ENCODE peak calls at places on chromosomes 11 and 22, in eight cellular contexts. One of them, this sample, is unnamed.

GRCh38 chr11:84468255-84468654 is 1158.9 kb downstream of the DLG2 start:
- DNase-seq in IMR-90: no peak
- DNase-seq in cardiac muscle cell: no peak
- DNase-seq in ovary: no peak
- DNase-seq in epithelial cell of proximal tubule: no peak
- DNase-seq in CD8-positive, alpha-beta memory T cell: no peak
- DNase-seq in fibroblast of villous mesenchyme: no peak
- DNase-seq in lower lobe of right lung: no peak
- DNase-seq in this sample: no peak

GRCh38 chr11:128471138-128471661 is 116.2 kb downstream of the ETS1 start:
- DNase-seq in epithelial cell of proximal tubule: no peak
- DNase-seq in lower lobe of right lung: no peak
- DNase-seq in fibroblast of villous mesenchyme: no peak
- DNase-seq in ovary: peak; percentile 50
- DNase-seq in cardiac muscle cell: no peak
- DNase-seq in CD8-positive, alpha-beta memory T cell: peak; percentile 79
- DNase-seq in IMR-90: no peak
- DNase-seq in this sample: no peak

GRCh38 chr11:27040302-27041115 is at the start of gene BBOX1:
- DNase-seq in fibroblast of villous mesenchyme: no peak
- DNase-seq in IMR-90: no peak
- DNase-seq in lower lobe of right lung: no peak
- DNase-seq in cardiac muscle cell: no peak
- DNase-seq in epithelial cell of proximal tubule: peak; percentile 55
- DNase-seq in ovary: no peak
- DNase-seq in CD8-positive, alpha-beta memory T cell: no peak
- DNase-seq in this sample: no peak

GRCh38 chr11:27914080-27914479 is 193.9 kb downstream of the KIF18A start:
- DNase-seq in lower lobe of right lung: no peak
- DNase-seq in ovary: no peak
- DNase-seq in IMR-90: peak; percentile 67
- DNase-seq in cardiac muscle cell: no peak
- DNase-seq in fibroblast of villous mesenchyme: no peak
- DNase-seq in CD8-positive, alpha-beta memory T cell: no peak
- DNase-seq in epithelial cell of proximal tubule: no peak
- DNase-seq in this sample: no peak

GRCh38 chr11:19670030-19670761 is 42.4 kb upstream of the NAV2 start:
- DNase-seq in lower lobe of right lung: no peak
- DNase-seq in cardiac muscle cell: no peak
- DNase-seq in IMR-90: peak; percentile 28
- DNase-seq in CD8-positive, alpha-beta memory T cell: no peak
- DNase-seq in epithelial cell of proximal tubule: no peak
- DNase-seq in fibroblast of villous mesenchyme: peak; percentile 28
- DNase-seq in ovary: no peak
- DNase-seq in this sample: no peak

GRCh38 chr22:50184004-50184461 is 1.7 kb upstream of the TRABD start:
- DNase-seq in lower lobe of right lung: peak; percentile 91
- DNase-seq in fibroblast of villous mesenchyme: peak; percentile 62
- DNase-seq in epithelial cell of proximal tubule: no peak
- DNase-seq in IMR-90: peak; percentile 48
- DNase-seq in CD8-positive, alpha-beta memory T cell: no peak
- DNase-seq in cardiac muscle cell: peak; percentile 76
- DNase-seq in ovary: peak; percentile 84
- DNase-seq in this sample: peak; percentile 42

GRCh38 chr11:69335461-69336386 is 41.8 kb downstream of the MYEOV start:
- DNase-seq in cardiac muscle cell: no peak
- DNase-seq in epithelial cell of proximal tubule: no peak
- DNase-seq in lower lobe of right lung: no peak
- DNase-seq in IMR-90: no peak
- DNase-seq in fibroblast of villous mesenchyme: no peak
- DNase-seq in CD8-positive, alpha-beta memory T cell: no peak
- DNase-seq in ovary: no peak
- DNase-seq in this sample: no peak

GRCh38 chr11:43567396-43567975 is 113.1 kb upstream of the HSD17B12 start:
- DNase-seq in epithelial cell of proximal tubule: no peak
- DNase-seq in lower lobe of right lung: no peak
- DNase-seq in CD8-positive, alpha-beta memory T cell: no peak
- DNase-seq in fibroblast of villous mesenchyme: peak; percentile 50
- DNase-seq in cardiac muscle cell: peak; percentile 79
- DNase-seq in IMR-90: peak; percentile 56
- DNase-seq in ovary: no peak
- DNase-seq in this sample: no peak

GRCh38 chr11:113949891-113950290 is 25.0 kb upstream of the HTR3A start:
- DNase-seq in cardiac muscle cell: no peak
- DNase-seq in CD8-positive, alpha-beta memory T cell: no peak
- DNase-seq in IMR-90: no peak
- DNase-seq in lower lobe of right lung: no peak
- DNase-seq in fibroblast of villous mesenchyme: no peak
- DNase-seq in ovary: no peak
- DNase-seq in epithelial cell of proximal tubule: no peak
- DNase-seq in this sample: no peak

GRCh38 chr11:67271548-67272284 is 5.4 kb downstream of the GRK2 start:
- DNase-seq in lower lobe of right lung: peak; percentile 55
- DNase-seq in ovary: peak; percentile 17
- DNase-seq in CD8-positive, alpha-beta memory T cell: peak; percentile 72
- DNase-seq in cardiac muscle cell: no peak
- DNase-seq in IMR-90: no peak
- DNase-seq in fibroblast of villous mesenchyme: no peak
- DNase-seq in epithelial cell of proximal tubule: no peak
- DNase-seq in this sample: no peak

GRCh38 chr11:61905067-61905696 is 12.2 kb downstream of the RAB3IL1 start:
- DNase-seq in IMR-90: no peak
- DNase-seq in epithelial cell of proximal tubule: no peak
- DNase-seq in cardiac muscle cell: no peak
- DNase-seq in ovary: no peak
- DNase-seq in CD8-positive, alpha-beta memory T cell: no peak
- DNase-seq in lower lobe of right lung: no peak
- DNase-seq in fibroblast of villous mesenchyme: no peak
- DNase-seq in this sample: no peak

GRCh38 chr11:61905801-61906521 is 11.4 kb downstream of the RAB3IL1 start:
- DNase-seq in epithelial cell of proximal tubule: no peak
- DNase-seq in cardiac muscle cell: no peak
- DNase-seq in ovary: no peak
- DNase-seq in CD8-positive, alpha-beta memory T cell: no peak
- DNase-seq in fibroblast of villous mesenchyme: no peak
- DNase-seq in lower lobe of right lung: no peak
- DNase-seq in IMR-90: no peak
- DNase-seq in this sample: no peak

GRCh38 chr11:61902313-61902712 is 11.0 kb upstream of the FADS3 start:
- DNase-seq in ovary: no peak
- DNase-seq in cardiac muscle cell: no peak
- DNase-seq in IMR-90: no peak
- DNase-seq in CD8-positive, alpha-beta memory T cell: no peak
- DNase-seq in fibroblast of villous mesenchyme: no peak
- DNase-seq in epithelial cell of proximal tubule: no peak
- DNase-seq in lower lobe of right lung: no peak
- DNase-seq in this sample: no peak

GRCh38 chr11:61904539-61905048 is 12.8 kb downstream of the RAB3IL1 start:
- DNase-seq in fibroblast of villous mesenchyme: no peak
- DNase-seq in IMR-90: no peak
- DNase-seq in epithelial cell of proximal tubule: no peak
- DNase-seq in ovary: no peak
- DNase-seq in cardiac muscle cell: peak; percentile 64
- DNase-seq in lower lobe of right lung: peak; percentile 67
- DNase-seq in CD8-positive, alpha-beta memory T cell: no peak
- DNase-seq in this sample: no peak

DNA sequence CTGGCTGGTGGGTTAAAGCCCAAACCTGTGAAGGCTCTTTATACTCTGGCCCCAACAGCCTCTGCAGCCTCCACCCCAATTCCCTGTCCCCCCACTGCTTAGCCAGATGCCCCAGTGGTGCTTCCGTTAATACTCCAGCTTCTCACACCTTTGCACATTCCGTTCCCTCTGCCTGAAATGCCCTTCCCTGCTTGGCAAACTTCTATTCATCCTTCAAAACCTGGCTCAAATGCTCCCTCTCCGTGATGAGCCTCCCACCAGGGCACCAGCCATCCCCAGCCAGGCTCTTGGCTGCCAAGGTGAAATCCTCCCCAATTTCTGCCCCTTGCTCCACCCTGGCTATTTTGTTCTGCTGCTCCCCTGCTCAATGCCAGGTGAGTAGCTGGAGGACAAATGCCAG is 12.5 kb upstream of the FADS3 start:
- DNase-seq in cardiac muscle cell: no peak
- DNase-seq in ovary: no peak
- DNase-seq in IMR-90: no peak
- DNase-seq in lower lobe of right lung: no peak
- DNase-seq in fibroblast of villous mesenchyme: no peak
- DNase-seq in CD8-positive, alpha-beta memory T cell: no peak
- DNase-seq in epithelial cell of proximal tubule: no peak
- DNase-seq in this sample: no peak
- H3K4me3 ChIP-seq in cardiac muscle cell: no peak overlapping the region
- H3K4me3 ChIP-seq in ovary: no peak overlapping the region
- H3K4me3 ChIP-seq in IMR-90: no peak overlapping the region
- H3K4me3 ChIP-seq in lower lobe of right lung: no peak overlapping the region
- H3K4me3 ChIP-seq in fibroblast of villous mesenchyme: no peak overlapping the region
- H3K4me3 ChIP-seq in CD8-positive, alpha-beta memory T cell: no peak overlapping the region
- H3K4me3 ChIP-seq in epithelial cell of proximal tubule: peak overlapping the region; percentile 48
- H3K4me3 ChIP-seq in this sample: no peak overlapping the region

DNA sequence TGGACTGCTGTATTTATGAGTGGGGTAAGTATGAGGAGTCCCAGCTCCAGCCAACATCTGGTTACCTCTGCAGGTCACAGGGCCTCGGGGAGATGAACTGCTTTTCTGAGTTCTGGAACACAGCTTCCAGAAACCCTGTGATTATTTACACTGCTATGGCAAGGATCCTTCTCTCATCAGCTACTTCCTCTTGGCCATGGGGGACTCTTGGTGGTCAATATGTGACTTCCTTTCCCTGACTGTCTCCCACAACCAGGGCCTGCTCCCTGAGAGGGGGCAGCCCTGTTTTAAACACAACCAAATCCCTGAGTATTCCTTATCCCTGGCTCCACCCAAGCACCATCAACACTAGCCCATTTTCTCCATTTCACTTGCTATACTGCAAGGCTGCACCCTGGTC is 10.0 kb downstream of the RHOG start:
- DNase-seq in lower lobe of right lung: no peak
- DNase-seq in ovary: no peak
- DNase-seq in IMR-90: no peak
- DNase-seq in cardiac muscle cell: no peak
- DNase-seq in CD8-positive, alpha-beta memory T cell: no peak
- DNase-seq in fibroblast of villous mesenchyme: no peak
- DNase-seq in epithelial cell of proximal tubule: no peak
- DNase-seq in this sample: no peak
- H3K4me3 ChIP-seq in lower lobe of right lung: no peak overlapping the region
- H3K4me3 ChIP-seq in ovary: no peak overlapping the region
- H3K4me3 ChIP-seq in IMR-90: no peak overlapping the region
- H3K4me3 ChIP-seq in cardiac muscle cell: no peak overlapping the region
- H3K4me3 ChIP-seq in CD8-positive, alpha-beta memory T cell: no peak overlapping the region
- H3K4me3 ChIP-seq in fibroblast of villous mesenchyme: no peak overlapping the region
- H3K4me3 ChIP-seq in epithelial cell of proximal tubule: no peak overlapping the region
- H3K4me3 ChIP-seq in this sample: no peak overlapping the region

GRCh38 chr11:124150684-124151083 is 32.5 kb upstream of the OR10D3 start:
- DNase-seq in fibroblast of villous mesenchyme: no peak
- DNase-seq in lower lobe of right lung: no peak
- DNase-seq in cardiac muscle cell: no peak
- DNase-seq in epithelial cell of proximal tubule: no peak
- DNase-seq in CD8-positive, alpha-beta memory T cell: no peak
- DNase-seq in ovary: no peak
- DNase-seq in IMR-90: no peak
- DNase-seq in this sample: no peak
- H3K4me3 ChIP-seq in fibroblast of villous mesenchyme: no peak overlapping the region
- H3K4me3 ChIP-seq in lower lobe of right lung: no peak overlapping the region
- H3K4me3 ChIP-seq in cardiac muscle cell: no peak overlapping the region
- H3K4me3 ChIP-seq in epithelial cell of proximal tubule: no peak overlapping the region
- H3K4me3 ChIP-seq in CD8-positive, alpha-beta memory T cell: no peak overlapping the region
- H3K4me3 ChIP-seq in ovary: no peak overlapping the region
- H3K4me3 ChIP-seq in IMR-90: no peak overlapping the region
- H3K4me3 ChIP-seq in this sample: no peak overlapping the region

GRCh38 chr22:33898121-33898520 is 22.2 kb downstream of the LARGE1 start:
- DNase-seq in CD8-positive, alpha-beta memory T cell: no peak
- DNase-seq in cardiac muscle cell: no peak
- DNase-seq in IMR-90: no peak
- DNase-seq in fibroblast of villous mesenchyme: no peak
- DNase-seq in ovary: no peak
- DNase-seq in lower lobe of right lung: no peak
- DNase-seq in epithelial cell of proximal tubule: no peak
- DNase-seq in this sample: no peak

GRCh38 chr22:33895444-33895843 is 24.8 kb downstream of the LARGE1 start:
- DNase-seq in ovary: no peak
- DNase-seq in lower lobe of right lung: no peak
- DNase-seq in cardiac muscle cell: no peak
- DNase-seq in fibroblast of villous mesenchyme: no peak
- DNase-seq in CD8-positive, alpha-beta memory T cell: no peak
- DNase-seq in epithelial cell of proximal tubule: no peak
- DNase-seq in IMR-90: no peak
- DNase-seq in this sample: no peak

GRCh38 chr22:33896154-33896800 is 24.0 kb downstream of the LARGE1 start:
- DNase-seq in ovary: no peak
- DNase-seq in IMR-90: no peak
- DNase-seq in cardiac muscle cell: no peak
- DNase-seq in fibroblast of villous mesenchyme: no peak
- DNase-seq in CD8-positive, alpha-beta memory T cell: no peak
- DNase-seq in epithelial cell of proximal tubule: no peak
- DNase-seq in lower lobe of right lung: no peak
- DNase-seq in this sample: no peak

GRCh38 chr22:33896801-33897620 is 23.3 kb downstream of the LARGE1 start:
- DNase-seq in CD8-positive, alpha-beta memory T cell: no peak
- DNase-seq in IMR-90: peak; percentile 45
- DNase-seq in epithelial cell of proximal tubule: no peak
- DNase-seq in lower lobe of right lung: no peak
- DNase-seq in cardiac muscle cell: peak; percentile 25
- DNase-seq in fibroblast of villous mesenchyme: peak; percentile 49
- DNase-seq in ovary: no peak
- DNase-seq in this sample: no peak

DNA sequence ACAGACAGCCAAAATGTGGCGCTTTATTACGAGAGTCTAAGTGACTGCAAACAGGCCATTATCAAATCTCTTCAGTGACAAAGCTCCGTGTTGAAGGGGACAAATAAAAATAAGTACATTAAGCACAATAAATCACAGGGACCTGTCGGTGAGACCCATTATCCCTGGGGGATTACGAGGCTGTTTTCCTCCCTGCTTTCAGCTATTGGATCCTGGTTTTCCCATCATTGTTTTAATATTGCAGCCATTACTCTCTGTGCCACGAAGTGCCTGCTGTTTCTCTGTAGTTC is 22.7 kb downstream of the LARGE1 start:
- DNase-seq in cardiac muscle cell: no peak
- DNase-seq in lower lobe of right lung: no peak
- DNase-seq in CD8-positive, alpha-beta memory T cell: no peak
- DNase-seq in IMR-90: no peak
- DNase-seq in ovary: no peak
- DNase-seq in fibroblast of villous mesenchyme: no peak
- DNase-seq in epithelial cell of proximal tubule: no peak
- DNase-seq in this sample: peak; percentile 51
- H3K4me3 ChIP-seq in cardiac muscle cell: no peak overlapping the region
- H3K4me3 ChIP-seq in lower lobe of right lung: no peak overlapping the region
- H3K4me3 ChIP-seq in CD8-positive, alpha-beta memory T cell: no peak overlapping the region
- H3K4me3 ChIP-seq in IMR-90: no peak overlapping the region
- H3K4me3 ChIP-seq in ovary: no peak overlapping the region
- H3K4me3 ChIP-seq in fibroblast of villous mesenchyme: no peak overlapping the region
- H3K4me3 ChIP-seq in epithelial cell of proximal tubule: no peak overlapping the region
- H3K4me3 ChIP-seq in this sample: no peak overlapping the region